ENCODE peak calls at places on chromosomes 13 and 19, in four cellular contexts. U is stomach, M is transverse colon, P is tibial nerve. T is an unnamed sample.

GRCh38 chr13:20353973-20354372 is 121.9 kb upstream of the GJB6 start:
- DNase-seq in U (no peak), M (no peak), P (no peak), T (no peak)

GRCh38 chr13:48110132-48110868 is 15.4 kb upstream of the MED4 start:
- DNase-seq in U (no peak), M (no peak), P (no peak), T (no peak)

GRCh38 chr19:7784856-7785255 is 21.8 kb downstream of the CLEC4M start:
- DNase-seq in U (no peak), M (no peak), P (no peak), T (no peak)

GRCh38 chr13:22812793-22813192 is 368.0 kb upstream of the SGCG start:
- DNase-seq in U (peak; percentile 63), M (peak; percentile 15), P (no peak), T (no peak)

GRCh38 chr19:19098084-19098702 is 34.4 kb downstream of the SLC25A42 start:
- DNase-seq in U (no peak), M (no peak), P (no peak), T (no peak)

GRCh38 chr19:14091086-14091884 is 734 bp upstream of the SAMD1 start:
- DNase-seq in U (no peak), M (peak; percentile 89), P (peak; percentile 59), T (no peak)

GRCh38 chr13:76455960-76456359 is 430.2 kb downstream of the KCTD12 start:
- DNase-seq in U (no peak), M (no peak), P (no peak), T (no peak)

GRCh38 chr19:17671906-17672305 is 16.2 kb downstream of the UNC13A start:
- DNase-seq in U (no peak), M (no peak), P (no peak), T (no peak)

GRCh38 chr13:30698023-30698422 is 37.3 kb upstream of the ALOX5AP start:
- DNase-seq in U (no peak), M (no peak), P (no peak), T (no peak)

GRCh38 chr13:73040968-73041580 is 17.7 kb upstream of the KLF5 start:
- DNase-seq in U (no peak), M (peak; percentile 63), P (no peak), T (no peak)

GRCh38 chr13:32135655-32136054 is 104.1 kb downstream of the FRY start:
- DNase-seq in U (no peak), M (no peak), P (no peak), T (no peak)

GRCh38 chr19:47593860-47594259 is 15.1 kb upstream of the BICRA start:
- DNase-seq in U (no peak), M (no peak), P (no peak), T (no peak)

GRCh38 chr19:5665781-5666513 is 14.4 kb downstream of the MICOS13 start:
- DNase-seq in U (no peak), M (no peak), P (no peak), T (no peak)

GRCh38 chr13:100464006-100464405 is 124.6 kb downstream of the GGACT start:
- DNase-seq in U (no peak), M (no peak), P (no peak), T (no peak)

GRCh38 chr19:38849746-38850230 is at the start of gene HNRNPL:
- DNase-seq in U (peak; percentile 99), M (peak; percentile 99), P (no peak), T (no peak)

GRCh38 chr13:87814444-87814843 is 143.3 kb downstream of the SLITRK5 start:
- DNase-seq in U (no peak), M (no peak), P (no peak), T (no peak)

GRCh38 chr13:36297259-36297599 is 385 bp downstream of the CCDC169 start:
- DNase-seq in U (no peak), M (no peak), P (no peak), T (no peak)

GRCh38 chr13:112603641-112604220 is 15.8 kb upstream of the TUBGCP3 start:
- DNase-seq in U (no peak), M (no peak), P (no peak), T (no peak)

GRCh38 chr13:111899714-111900389 is 167.1 kb upstream of the SOX1 start:
- DNase-seq in U (no peak), M (no peak), P (no peak), T (no peak)

GRCh38 chr19:41821003-41821735 is 23.3 kb downstream of the LYPD4 start:
- DNase-seq in U (peak; percentile 36), M (peak; percentile 41), P (no peak), T (no peak)

GRCh38 chr13:19072543-19072942 is 109.1 kb downstream of the TUBA3C start:
- DNase-seq in U (no peak), M (no peak), P (no peak), T (no peak)

GRCh38 chr13:72562686-72563085 is 164.7 kb downstream of the MZT1 start:
- DNase-seq in U (no peak), M (no peak), P (no peak), T (no peak)

GRCh38 chr13:76708138-76708537 is 178.1 kb downstream of the KCTD12 start:
- DNase-seq in U (no peak), M (no peak), P (no peak), T (no peak)

GRCh38 chr19:8639821-8640401 is 9.5 kb downstream of the NFILZ start:
- DNase-seq in U (no peak), M (no peak), P (no peak), T (no peak)

GRCh38 chr19:17001603-17002183 is 24.9 kb downstream of the CPAMD8 start:
- DNase-seq in U (no peak), M (no peak), P (no peak), T (no peak)

GRCh38 chr13:73984949-73985691 is 149.1 kb downstream of the KLF12 start:
- DNase-seq in U (no peak), M (no peak), P (no peak), T (no peak)

GRCh38 chr13:27526516-27526915 is 76.2 kb upstream of the MTIF3 start:
- DNase-seq in U (no peak), M (no peak), P (no peak), T (peak; percentile 75)

GRCh38 chr19:37309834-37310575 is 60.9 kb upstream of the ZNF527 start:
- DNase-seq in U (no peak), M (no peak), P (no peak), T (no peak)

GRCh38 chr13:31968473-31968872 is 63.1 kb upstream of the FRY start:
- DNase-seq in U (peak; percentile 76), M (peak; percentile 26), P (no peak), T (no peak)

GRCh38 chr13:79647518-79647917 is 166.6 kb downstream of the NDFIP2 start:
- DNase-seq in U (no peak), M (no peak), P (no peak), T (no peak)
- TF ChIP-seq EP300 in U (no peak), M (no peak), P (no peak), T (no peak)

GRCh38 chr19:35279985-35280821 is 2.1 kb upstream of the HAMP start:
- DNase-seq in U (no peak), M (no peak), P (no peak), T (no peak)
- TF ChIP-seq EP300 in U (no peak), M (no peak), P (no peak), T (no peak)

GRCh38 chr13:110338441-110339101 is 31.5 kb downstream of the COL4A2 start:
- DNase-seq in U (no peak), M (peak; percentile 51), P (peak; percentile 48), T (no peak)
- TF ChIP-seq EP300 in U (peak; percentile 62), M (no peak), P (peak; percentile 84), T (peak; percentile 11)

GRCh38 chr19:58511353-58512208 is at the start of gene SLC27A5:
- DNase-seq in U (no peak), M (peak; percentile 56), P (no peak), T (no peak)

GRCh38 chr19:58513213-58513693 is 1.5 kb upstream of the SLC27A5 start:
- DNase-seq in U (no peak), M (no peak), P (no peak), T (no peak)

GRCh38 chr19:58515259-58515658 is 3.5 kb upstream of the SLC27A5 start:
- DNase-seq in U (no peak), M (no peak), P (no peak), T (no peak)

GRCh38 chr19:58514564-58515020 is 2.8 kb upstream of the SLC27A5 start:
- DNase-seq in U (no peak), M (no peak), P (no peak), T (no peak)

GRCh38 chr19:58513694-58514563 is 2.1 kb upstream of the SLC27A5 start:
- DNase-seq in U (peak; percentile 94), M (peak; percentile 94), P (peak; percentile 64), T (no peak)
- TF ChIP-seq EP300 in U (no peak), M (no peak), P (no peak), T (no peak)

GRCh38 chr19:2294377-2295335 is 12.7 kb upstream of the PEAK3 start:
- DNase-seq in U (no peak), M (no peak), P (no peak), T (no peak)
- TF ChIP-seq EP300 in U (no peak), M (no peak), P (peak; percentile 18), T (no peak)

T was measured in esophagus muscularis mucosa.